ENCODE peak calls at places on chromosomes 16 and 17, in four cellular contexts. C is GM12878, Y is HEK293T, X is K562. R is an unnamed sample.

GRCh38 chr16:88906535-88907105 is 40.2 kb upstream of the PABPN1L start:
- DNase-seq in Y (no peak), C (no peak), X (no peak), R (no peak)

GRCh38 chr16:30004811-30005242 is 6.0 kb downstream of the DOC2A start:
- DNase-seq in C (no peak), Y (no peak), X (no peak), R (no peak)

GRCh38 chr17:71320009-71320796 is 800.6 kb upstream of the SOX9 start:
- DNase-seq in X (no peak), Y (no peak), C (no peak), R (no peak)

GRCh38 chr17:77018504-77018903 is 122.3 kb upstream of the SEC14L1 start:
- DNase-seq in Y (no peak), C (no peak), X (no peak), R (no peak)

GRCh38 chr17:61209524-61209923 is 190.1 kb upstream of the TBX2 start:
- DNase-seq in C (no peak), X (no peak), Y (no peak), R (no peak)

GRCh38 chr17:33642002-33642401 is 348.9 kb upstream of the ASIC2 start:
- DNase-seq in Y (no peak), C (no peak), X (peak), R (no peak)

GRCh38 chr17:44829558-44830358 is at the start of gene GJC1:
- DNase-seq in C (no peak), X (peak), Y (peak), R (no peak)

GRCh38 chr17:53462393-53462811 is 360.3 kb upstream of the KIF2B start:
- DNase-seq in X (no peak), Y (no peak), C (no peak), R (no peak)

GRCh38 chr16:53159781-53160436 is 105.1 kb downstream of the CHD9 start:
- DNase-seq in C (peak), Y (peak), X (peak), R (peak)

GRCh38 chr17:75561927-75562603 is 25.5 kb upstream of the MYO15B start:
- DNase-seq in Y (no peak), X (no peak), C (no peak), R (no peak)

GRCh38 chr17:73646409-73647305 is 2.4 kb upstream of the SDK2 start:
- DNase-seq in Y (no peak), C (no peak), X (no peak), R (peak)

GRCh38 chr17:1294157-1294717 is 14.8 kb downstream of the TRARG1 start:
- DNase-seq in Y (no peak), C (no peak), X (no peak), R (no peak)

GRCh38 chr17:34068506-34069035 is 186.5 kb upstream of the CCL2 start:
- DNase-seq in C (no peak), X (no peak), Y (no peak), R (no peak)

GRCh38 chr17:66578781-66579489 is 256.0 kb upstream of the CACNG5 start:
- DNase-seq in X (no peak), Y (no peak), C (no peak), R (no peak)

GRCh38 chr16:48311242-48311641 is 63.9 kb upstream of the ABCC11 start:
- DNase-seq in C (no peak), X (no peak), Y (no peak), R (no peak)

GRCh38 chr16:19086322-19087199 is 19.1 kb downstream of the COQ7 start:
- DNase-seq in Y (peak), X (peak), C (peak), R (peak)

GRCh38 chr16:81181013-81181720 is 57.3 kb upstream of the BCO1 start:
- DNase-seq in Y (peak), X (peak), C (no peak), R (peak)

GRCh38 chr17:29107084-29107483 is 64.1 kb downstream of the PIPOX start:
- DNase-seq in X (no peak), Y (no peak), C (no peak), R (no peak)

GRCh38 chr17:73643012-73643845 is 1.0 kb downstream of the SDK2 start:
- DNase-seq in Y (peak), X (no peak), C (no peak), R (no peak)

DNA sequence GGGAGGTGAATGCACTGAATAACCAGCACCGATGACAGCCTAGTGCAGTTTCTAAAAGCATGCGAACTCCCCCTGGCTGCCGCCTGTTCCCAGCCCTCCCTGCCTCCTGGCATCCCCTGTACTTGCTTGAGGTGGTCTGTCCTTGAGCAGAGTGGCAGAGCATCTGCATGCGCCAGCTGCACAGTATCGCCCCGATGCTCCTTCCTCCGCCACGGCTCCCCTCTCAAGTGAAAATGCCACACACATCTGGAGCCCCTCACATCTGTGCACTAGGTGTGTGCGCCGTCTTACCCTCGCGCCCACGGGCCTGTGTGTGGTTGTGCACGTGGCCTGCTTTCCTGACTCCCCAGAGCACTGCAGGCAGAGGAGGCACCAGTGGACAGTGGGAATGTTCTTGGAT is 111.9 kb downstream of the CCDC182 start:
- DNase-seq in Y (no peak), X (no peak), C (no peak), R (no peak)
- TF ChIP-seq FOXK2 in Y (no peak), X (no peak), C (no peak), R (no peak)

GRCh38 chr16:59612094-59612493 is 878.0 kb upstream of the GOT2 start:
- DNase-seq in Y (no peak), X (no peak), C (no peak), R (no peak)

GRCh38 chr16:59605706-59606105 is 871.6 kb upstream of the GOT2 start:
- DNase-seq in Y (no peak), X (no peak), C (no peak), R (no peak)

GRCh38 chr16:59614466-59615240 is 880.5 kb upstream of the GOT2 start:
- DNase-seq in X (no peak), C (no peak), Y (no peak), R (no peak)

GRCh38 chr16:59611556-59611955 is 877.4 kb upstream of the GOT2 start:
- DNase-seq in C (no peak), X (no peak), Y (no peak), R (no peak)
- TF ChIP-seq FOXK2 in C (no peak), X (no peak), Y (no peak), R (no peak)

GRCh38 chr16:87264634-87265033 is 52.6 kb downstream of the C16orf95 start:
- DNase-seq in X (no peak), Y (no peak), C (no peak), R (peak)

GRCh38 chr16:87266846-87267245 is 50.3 kb downstream of the C16orf95 start:
- DNase-seq in Y (no peak), C (no peak), X (no peak), R (no peak)

GRCh38 chr16:87265261-87265660 is 51.9 kb downstream of the C16orf95 start:
- DNase-seq in X (no peak), Y (no peak), C (no peak), R (no peak)

GRCh38 chr16:87271256-87271655 is 45.9 kb downstream of the C16orf95 start:
- DNase-seq in C (no peak), Y (no peak), X (no peak), R (no peak)

GRCh38 chr16:87267566-87267965 is 49.6 kb downstream of the C16orf95 start:
- DNase-seq in X (no peak), C (no peak), Y (no peak), R (no peak)
- TF ChIP-seq FOXK2 in X (no peak), C (no peak), Y (no peak), R (no peak)

GRCh38 chr17:8890671-8891070 is 23.2 kb upstream of the PIK3R6 start:
- DNase-seq in C (no peak), X (no peak), Y (no peak), R (no peak)

GRCh38 chr17:8885968-8886674 is 18.6 kb upstream of the PIK3R6 start:
- DNase-seq in Y (no peak), C (no peak), X (peak), R (no peak)

GRCh38 chr17:8888704-8889302 is 21.3 kb upstream of the PIK3R6 start:
- DNase-seq in C (no peak), X (no peak), Y (no peak), R (no peak)

GRCh38 chr17:8889458-8890210 is 22.2 kb upstream of the PIK3R6 start:
- DNase-seq in C (no peak), X (no peak), Y (no peak), R (no peak)

DNA sequence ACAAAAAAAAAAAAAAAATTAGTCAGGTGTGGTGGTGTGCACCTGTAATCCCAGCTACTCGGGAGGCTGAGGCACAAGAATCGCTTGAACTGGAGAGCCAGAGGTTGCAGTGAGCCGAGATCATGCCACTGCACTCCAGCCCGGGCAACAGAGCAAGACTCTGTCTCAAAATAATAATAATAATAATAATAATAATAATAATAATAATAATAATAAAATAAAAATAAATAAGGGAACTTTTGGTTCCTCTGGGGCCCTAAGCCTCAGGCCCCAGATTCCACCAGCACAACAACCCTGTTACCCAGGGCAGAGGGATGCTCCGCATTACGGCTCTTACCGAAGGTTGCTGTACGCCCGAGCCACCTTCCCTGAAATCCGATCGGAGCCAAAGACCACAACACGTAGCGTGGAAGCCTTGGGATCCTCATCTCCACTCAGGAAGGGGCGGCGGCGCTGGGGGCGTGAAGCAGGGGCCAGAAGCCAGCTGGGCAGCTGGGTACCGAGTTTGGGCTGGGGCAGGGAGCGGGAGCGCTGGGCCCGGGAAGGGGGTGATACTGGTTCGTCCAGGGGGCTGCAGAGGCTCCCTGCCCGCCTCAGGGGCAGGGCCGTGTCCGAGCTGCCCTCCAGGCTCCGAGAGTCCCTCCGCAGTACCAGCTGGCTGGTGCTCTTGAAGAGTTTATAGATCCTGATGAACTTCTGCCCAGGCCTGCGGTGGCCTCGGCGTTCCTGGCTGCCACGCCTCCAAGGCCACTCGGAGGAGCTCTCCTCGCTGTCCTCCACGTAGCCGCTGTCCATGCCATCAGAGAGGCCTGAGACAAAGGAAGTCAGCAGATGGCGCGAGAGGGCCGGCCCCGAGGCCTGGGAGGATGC is 20.6 kb upstream of the PIK3R6 start:
- DNase-seq in Y (peak), C (no peak), X (peak), R (peak)
- TF ChIP-seq FOXK2 in Y (no peak), C (no peak), X (no peak), R (no peak)

R was measured in HepG2.